ENCODE peak calls at places on chromosome 1, in four cellular contexts. I, O, V and N are unnamed samples.

GRCh38 chr1:10539411-10540043 is 64.8 kb downstream of the PEX14 start:
- DNase-seq in I (no peak), O (no peak), V (no peak), N (no peak)

GRCh38 chr1:98323906-98324358 is 337.6 kb upstream of the SNX7 start:
- DNase-seq in I (no peak), O (peak), V (no peak), N (peak)

GRCh38 chr1:10867138-10867721 is 70.8 kb upstream of the CASZ1 start:
- DNase-seq in I (peak), O (no peak), V (peak), N (peak)

GRCh38 chr1:174795806-174796205 is 203.9 kb upstream of the CACYBP start:
- DNase-seq in I (no peak), O (peak), V (no peak), N (no peak)

GRCh38 chr1:169426174-169426716 is 1.0 kb downstream of the CCDC181 start:
- DNase-seq in I (no peak), O (no peak), V (no peak), N (no peak)

GRCh38 chr1:203807211-203807610 is 11.8 kb downstream of the ZBED6 start:
- DNase-seq in I (no peak), O (no peak), V (no peak), N (no peak)

GRCh38 chr1:234065794-234066447 is 161.4 kb downstream of the SLC35F3 start:
- DNase-seq in I (peak), O (no peak), V (peak), N (peak)

GRCh38 chr1:209323743-209324142 is 259.8 kb upstream of the CAMK1G start:
- DNase-seq in I (no peak), O (no peak), V (no peak), N (no peak)

GRCh38 chr1:219926363-219926998 is 1.9 kb downstream of the SLC30A10 start:
- DNase-seq in I (no peak), O (no peak), V (no peak), N (no peak)

GRCh38 chr1:190808035-190808434 is 330.4 kb upstream of the BRINP3 start:
- DNase-seq in I (no peak), O (no peak), V (no peak), N (no peak)

GRCh38 chr1:16173447-16174260 is 17.8 kb upstream of the EPHA2 start:
- DNase-seq in I (peak), O (peak), V (no peak), N (no peak)

GRCh38 chr1:240171907-240172306 is 80.2 kb downstream of the FMN2 start:
- DNase-seq in I (no peak), O (no peak), V (no peak), N (no peak)

DNA sequence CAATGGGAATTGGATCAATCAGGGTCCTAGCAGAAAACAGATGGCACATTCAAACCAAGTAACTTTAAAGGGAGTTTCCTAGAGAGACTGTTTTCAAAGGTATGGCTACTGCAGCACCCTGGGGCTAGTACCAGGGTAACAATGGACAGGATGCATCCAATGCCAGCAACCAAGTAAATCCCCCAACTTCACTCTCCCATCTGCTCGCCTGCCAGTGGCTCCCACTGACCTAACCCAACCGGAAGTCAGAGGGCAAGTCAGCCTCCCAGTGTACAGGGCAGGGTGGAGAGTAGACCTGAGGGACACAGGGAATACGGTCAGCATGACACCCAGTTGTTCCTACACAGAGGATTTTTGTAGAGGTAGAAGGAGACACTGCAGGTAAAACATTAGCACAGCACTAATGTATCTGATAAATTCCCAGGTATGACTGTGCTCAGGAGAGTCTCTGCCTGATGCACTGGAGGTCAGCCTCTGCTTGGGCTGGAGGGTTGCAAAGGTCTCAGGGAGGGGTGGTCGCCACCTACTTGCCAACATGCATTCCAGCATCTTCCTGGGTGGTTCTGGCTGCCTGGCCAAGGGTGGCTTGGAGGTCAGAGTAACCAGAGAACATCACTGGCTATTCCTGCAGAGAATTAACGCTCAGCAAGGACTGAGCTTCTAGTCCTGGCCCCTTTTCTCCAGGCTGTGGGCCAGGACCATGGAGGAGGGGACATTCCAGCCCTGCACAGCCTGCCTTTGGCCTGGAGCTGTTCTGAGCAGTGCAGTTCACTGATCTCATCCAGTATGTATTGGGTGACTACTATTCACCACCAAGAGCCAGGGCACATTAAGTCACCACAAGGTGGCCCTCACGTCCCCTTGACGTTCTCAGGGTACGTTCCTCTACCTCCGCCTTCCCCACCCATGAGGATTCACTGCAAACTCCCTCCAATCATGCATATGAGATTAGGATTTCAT is 5.1 kb upstream of the GJA4 start:
- DNase-seq in I (no peak), O (no peak), V (no peak), N (peak)
- TF ChIP-seq CTCF in I (no peak), O (peak), V (peak), N (peak)

GRCh38 chr1:101438359-101438758 is 201.5 kb downstream of the S1PR1 start:
- DNase-seq in I (no peak), O (peak), V (no peak), N (no peak)
- TF ChIP-seq CTCF in I (no peak), O (peak), V (peak), N (peak)

GRCh38 chr1:178361847-178362246 is 134.9 kb downstream of the CLEC20A start:
- DNase-seq in I (peak), O (no peak), V (no peak), N (no peak)
- TF ChIP-seq CTCF in I (no peak), O (no peak), V (no peak), N (no peak)

DNA sequence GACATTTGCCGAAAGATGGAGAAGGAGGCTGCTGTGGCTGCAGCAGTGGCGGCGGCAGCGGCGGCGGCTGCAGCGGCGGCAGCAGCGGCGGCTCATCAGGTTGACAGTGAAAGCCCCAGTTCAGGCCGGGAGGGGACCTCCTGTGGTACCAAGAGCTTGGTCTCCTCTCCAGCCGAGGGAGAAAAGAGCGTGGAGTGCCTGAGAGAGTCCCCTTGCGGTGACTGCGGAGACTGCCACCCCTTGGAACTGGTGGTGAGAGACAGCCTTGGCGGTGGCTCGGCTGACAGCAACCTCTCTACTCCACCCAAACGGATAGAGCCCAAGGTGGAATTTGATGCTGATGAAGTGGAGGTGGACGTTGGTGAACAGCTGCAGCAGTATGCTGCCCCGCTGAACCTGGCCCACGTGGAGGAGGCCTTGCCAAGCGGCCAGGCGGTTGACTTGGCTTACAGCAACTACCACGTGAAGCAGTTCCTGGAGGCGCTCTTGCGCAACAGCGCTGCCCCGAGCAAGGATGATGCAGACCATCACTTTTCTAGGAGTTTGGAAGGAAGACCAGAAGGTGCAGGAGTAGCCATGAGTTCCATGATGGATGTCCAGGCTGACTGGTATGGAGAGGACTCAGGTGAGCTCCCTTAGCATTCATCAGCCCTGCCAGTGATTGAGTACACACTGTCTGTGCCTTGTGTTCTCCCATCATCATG is 6.3 kb downstream of the ZBTB8B start:
- DNase-seq in I (peak), O (no peak), V (no peak), N (peak)
- TF ChIP-seq CTCF in I (no peak), O (no peak), V (peak), N (no peak)

GRCh38 chr1:21217812-21218596 is 41.3 kb upstream of the EIF4G3 start:
- DNase-seq in I (peak), O (no peak), V (peak), N (peak)
- TF ChIP-seq CTCF in I (no peak), O (peak), V (peak), N (peak)

GRCh38 chr1:90591970-90592356 is 125.1 kb downstream of the BARHL2 start:
- DNase-seq in I (no peak), O (no peak), V (no peak), N (no peak)
- TF ChIP-seq CTCF in I (no peak), O (no peak), V (no peak), N (no peak)

GRCh38 chr1:6417961-6418667 is 1.6 kb downstream of the HES2 start:
- DNase-seq in I (no peak), O (no peak), V (no peak), N (no peak)

GRCh38 chr1:6414443-6414844 is 5.3 kb downstream of the HES2 start:
- DNase-seq in I (no peak), O (peak), V (no peak), N (peak)

GRCh38 chr1:6414881-6415280 is 4.8 kb downstream of the HES2 start:
- DNase-seq in I (no peak), O (no peak), V (no peak), N (no peak)

GRCh38 chr1:6416906-6417305 is 2.8 kb downstream of the HES2 start:
- DNase-seq in I (no peak), O (no peak), V (no peak), N (no peak)

DNA sequence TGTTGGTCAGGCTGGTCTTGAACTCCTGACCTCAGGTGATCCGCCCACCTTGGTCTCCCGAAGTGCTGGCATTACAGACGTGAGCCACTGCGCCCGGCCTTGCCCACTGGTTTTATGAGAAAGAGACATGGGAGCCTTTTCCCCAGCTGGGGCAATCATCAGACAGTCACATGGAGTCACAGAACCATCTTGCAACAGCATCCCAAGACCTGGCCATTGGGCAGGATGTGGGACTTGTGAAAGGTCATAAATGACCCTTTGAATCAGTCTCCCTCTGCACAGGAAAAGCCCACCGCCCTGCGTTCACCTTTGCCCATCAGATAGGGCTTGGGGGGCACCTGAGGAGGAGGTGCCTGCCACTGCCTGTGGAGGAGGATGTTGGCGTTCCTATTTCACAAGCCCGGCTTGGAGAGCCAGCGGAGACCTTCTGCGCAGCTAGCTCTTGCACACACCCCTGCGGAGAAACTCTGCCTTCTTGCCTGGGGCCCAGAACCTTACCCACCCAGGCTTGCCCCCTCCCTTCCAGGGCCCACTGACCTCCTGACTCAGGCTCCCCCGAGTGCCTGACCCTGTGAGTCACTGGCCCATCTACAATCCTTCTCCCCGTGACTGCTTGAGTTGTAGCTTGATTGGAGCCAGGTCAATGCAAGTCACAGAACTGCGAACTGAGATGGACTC is 3.6 kb downstream of the HES2 start:
- DNase-seq in I (no peak), O (no peak), V (no peak), N (no peak)
- TF ChIP-seq CTCF in I (no peak), O (no peak), V (no peak), N (no peak)